ENCODE peak calls at places on chromosome 1, in nine cellular contexts. B is thoracic aorta, D is brain microvascular endothelial cell, X is H9, Y is psoas muscle, W is hepatocyte, H is body of pancreas, T is colonic mucosa, L is suprapubic skin. V is an unnamed sample.

GRCh38 chr1:5966543-5967205 is 25.6 kb downstream of the NPHP4 start:
- DNase-seq in W (no peak), L (no peak), X (no peak), B (no peak), Y (no peak), D (no peak), H (no peak), T (no peak), V (no peak)

GRCh38 chr1:180270767-180271639 is 40.9 kb downstream of the LHX4 start:
- DNase-seq in B (no peak), L (no peak), H (peak; percentile 71), T (peak; percentile 77), X (no peak), W (peak; percentile 30), D (peak; percentile 69), Y (no peak), V (peak; percentile 28)

GRCh38 chr1:160607051-160608032 is 28.0 kb upstream of the CD84 start:
- DNase-seq in L (no peak), D (peak; percentile 78), T (peak; percentile 69), B (no peak), H (peak; percentile 67), X (peak; percentile 53), W (peak; percentile 87), Y (no peak), V (no peak)

GRCh38 chr1:202329891-202330290 is 11.8 kb downstream of the UBE2T start:
- DNase-seq in Y (no peak), X (no peak), L (peak; percentile 34), B (no peak), D (no peak), H (no peak), W (no peak), T (no peak), V (no peak)

GRCh38 chr1:150576794-150577556 is 2.4 kb downstream of the MCL1 start:
- DNase-seq in B (no peak), T (no peak), W (peak; percentile 11), X (no peak), L (no peak), H (no peak), Y (no peak), D (no peak), V (no peak)

GRCh38 chr1:199688774-199689173 is 338.7 kb upstream of the NR5A2 start:
- DNase-seq in X (no peak), D (no peak), W (no peak), T (no peak), H (no peak), Y (no peak), L (no peak), B (no peak), V (no peak)

GRCh38 chr1:7127322-7128050 is 342.2 kb downstream of the CAMTA1 start:
- DNase-seq in T (no peak), B (no peak), X (no peak), L (no peak), Y (no peak), D (no peak), H (no peak), W (peak; percentile 39), V (no peak)

GRCh38 chr1:53938136-53938830 is 7.2 kb downstream of the IFT25 start:
- DNase-seq in H (no peak), T (no peak), X (no peak), W (no peak), D (no peak), L (no peak), B (no peak), Y (no peak), V (no peak)

GRCh38 chr1:21261551-21262281 is 28.5 kb downstream of the ECE1 start:
- DNase-seq in W (peak; percentile 83), Y (peak; percentile 81), X (peak; percentile 48), H (peak; percentile 83), T (peak; percentile 47), D (peak; percentile 98), L (peak; percentile 89), B (peak; percentile 73), V (peak; percentile 95)

GRCh38 chr1:96973605-96974004 is 252.0 kb downstream of the PTBP2 start:
- DNase-seq in H (peak; percentile 19), T (no peak), L (no peak), X (no peak), W (no peak), D (no peak), Y (no peak), B (no peak), V (no peak)

GRCh38 chr1:100627018-100627716 is 89.2 kb downstream of the GPR88 start:
- DNase-seq in L (no peak), Y (no peak), D (peak; percentile 73), X (no peak), T (no peak), B (no peak), H (no peak), W (no peak), V (no peak)

GRCh38 chr1:189962171-189962570 is 515.5 kb downstream of the BRINP3 start:
- DNase-seq in D (no peak), L (no peak), Y (no peak), W (peak; percentile 56), B (no peak), H (no peak), T (no peak), X (no peak), V (no peak)

GRCh38 chr1:156574039-156574633 is 1.8 kb upstream of the IQGAP3 start:
- DNase-seq in H (no peak), W (no peak), Y (no peak), X (no peak), T (no peak), B (no peak), L (no peak), D (no peak), V (no peak)

GRCh38 chr1:31626451-31627202 is 9.1 kb downstream of the HCRTR1 start:
- DNase-seq in L (no peak), D (no peak), X (peak; percentile 43), B (no peak), Y (peak; percentile 72), T (no peak), W (peak; percentile 27), H (no peak), V (no peak)

GRCh38 chr1:14521602-14522001 is 76.9 kb upstream of the KAZN start:
- DNase-seq in T (no peak), X (no peak), L (no peak), W (no peak), B (no peak), D (no peak), H (no peak), Y (no peak), V (peak; percentile 36)

GRCh38 chr1:24152631-24153494 is 9.9 kb upstream of the IL22RA1 start:
- DNase-seq in L (peak; percentile 60), W (no peak), B (no peak), D (no peak), H (no peak), X (peak; percentile 33), T (no peak), Y (no peak), V (no peak)
- H3K27ac ChIP-seq in L (no peak overlapping the region), W (peak overlapping the region; percentile 98), B (no peak overlapping the region), D (no peak overlapping the region), H (no peak overlapping the region), X (no peak overlapping the region), T (no peak overlapping the region), Y (no peak overlapping the region), V (no peak overlapping the region)

DNA sequence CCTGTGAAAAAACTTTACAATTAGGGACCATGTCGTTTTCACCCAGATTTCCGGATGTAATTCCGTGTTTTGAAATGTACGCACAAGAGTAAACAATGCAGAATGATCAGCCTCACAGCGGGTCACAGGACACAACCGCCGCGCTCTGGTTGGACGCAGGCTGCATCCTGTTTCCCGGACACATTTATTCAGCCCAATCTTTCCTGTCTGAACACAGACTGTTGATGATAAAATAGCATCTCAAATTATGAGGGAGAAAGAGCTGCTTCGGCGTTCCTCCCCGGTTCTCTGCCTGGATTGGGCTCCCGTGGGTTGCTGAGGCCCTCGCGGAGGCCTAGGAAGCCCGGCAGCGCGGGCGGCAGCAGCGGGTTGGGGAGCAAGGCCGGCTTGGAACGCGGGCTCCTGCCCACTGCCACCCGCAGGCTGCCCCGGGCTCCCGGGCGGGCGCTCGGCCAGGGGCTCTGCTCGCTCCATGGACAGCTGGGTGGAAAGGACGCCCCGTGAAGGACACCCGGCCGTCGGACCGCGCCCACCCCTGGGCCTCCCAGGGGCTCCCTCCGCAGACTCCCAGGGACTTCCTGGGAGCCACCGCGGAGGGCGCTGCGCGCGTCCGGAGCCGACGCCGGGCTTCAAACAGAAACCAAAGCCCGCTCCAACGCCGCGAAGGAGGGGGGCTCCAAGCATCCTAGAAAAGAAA is 122.4 kb downstream of the ESRRG start:
- DNase-seq in L (peak; percentile 85), B (peak; percentile 3), T (peak; percentile 85), H (peak; percentile 70), W (peak; percentile 90), Y (peak; percentile 87), D (peak; percentile 62), X (peak; percentile 73), V (peak; percentile 82)
- TF ChIP-seq CTCF in L (no peak), B (peak; percentile 48), T (peak; percentile 41), H (no peak), W (peak; percentile 64), Y (peak; percentile 51), D (peak; percentile 69), X (peak; percentile 67), V (peak; percentile 24)

GRCh38 chr1:205226868-205227583 is 720 bp upstream of the TMCC2 start:
- DNase-seq in Y (no peak), L (no peak), D (peak; percentile 56), W (no peak), X (no peak), B (no peak), H (no peak), T (no peak), V (no peak)
- H3K27ac ChIP-seq in Y (peak overlapping the region; percentile 42), L (peak overlapping the region; percentile 34), D (no peak overlapping the region), W (no peak overlapping the region), X (no peak overlapping the region), B (no peak overlapping the region), H (no peak overlapping the region), T (no peak overlapping the region), V (peak overlapping the region; percentile 71)

GRCh38 chr1:243473281-243474210 is 217.7 kb downstream of the SDCCAG8 start:
- DNase-seq in L (no peak), H (no peak), Y (no peak), B (no peak), W (no peak), D (peak; percentile 16), X (peak; percentile 10), T (no peak), V (no peak)

GRCh38 chr1:243471754-243472725 is 216.2 kb downstream of the SDCCAG8 start:
- DNase-seq in Y (no peak), T (no peak), B (no peak), H (no peak), D (no peak), W (no peak), X (peak; percentile 12), L (no peak), V (no peak)

GRCh38 chr1:243474384-243474851 is 218.6 kb downstream of the SDCCAG8 start:
- DNase-seq in L (no peak), W (no peak), B (no peak), D (no peak), X (peak; percentile 66), T (no peak), Y (no peak), H (no peak), V (no peak)

GRCh38 chr1:243471026-243471685 is 215.3 kb downstream of the SDCCAG8 start:
- DNase-seq in B (no peak), T (no peak), D (no peak), W (no peak), L (no peak), Y (no peak), H (no peak), X (no peak), V (no peak)

DNA sequence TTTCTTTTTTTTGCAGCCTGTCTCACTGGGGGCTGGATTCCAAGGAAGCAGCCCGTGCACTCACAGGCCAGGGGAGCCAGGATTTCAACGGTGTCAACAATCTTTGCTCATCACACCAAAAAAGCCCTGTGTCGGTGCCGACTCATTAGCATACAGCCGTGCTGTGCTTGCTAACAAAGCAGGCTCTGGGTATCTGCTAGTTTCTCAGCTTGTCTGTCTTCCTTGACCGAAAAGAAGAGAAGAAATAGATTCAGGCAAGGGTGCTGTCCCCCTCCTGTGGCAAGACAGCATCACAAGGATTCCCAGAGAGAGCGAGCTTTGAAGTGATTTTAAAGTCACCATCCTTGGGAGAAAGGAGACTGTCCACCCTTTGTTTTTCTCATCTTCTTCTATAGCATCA is 214.7 kb downstream of the SDCCAG8 start:
- DNase-seq in B (no peak), L (no peak), W (no peak), X (no peak), D (no peak), Y (no peak), H (no peak), T (no peak), V (no peak)
- TF ChIP-seq CTCF in B (no peak), L (no peak), W (no peak), X (peak; percentile 30), D (peak; percentile 5), Y (no peak), H (no peak), T (no peak), V (no peak)